ENCODE peak calls at places on chromosome 10, in nine cellular contexts. N is tibial artery, Z is IMR-90, R is cardiac fibroblast, Y is spleen, P is tibial nerve, D is fibroblast of the aortic adventitia, S is nephron progenitor cell, C is fibroblast of lung. E is an unnamed sample.

GRCh38 chr10:57898231-57898630 is 369.5 kb downstream of the IPMK start:
- DNase-seq in N (no peak), Z (no peak), R (no peak), Y (no peak), P (no peak), D (no peak), S (no peak), C (no peak), E (no peak)

GRCh38 chr10:61784354-61785131 is 117.0 kb upstream of the ARID5B start:
- DNase-seq in N (no peak), Z (no peak), R (no peak), Y (no peak), P (no peak), D (no peak), S (no peak), C (no peak), E (no peak)

GRCh38 chr10:45376364-45376801 is 2.4 kb downstream of the ALOX5 start:
- DNase-seq in N (no peak), Z (no peak), R (no peak), Y (no peak), P (no peak), D (no peak), S (no peak), C (no peak), E (no peak)

GRCh38 chr10:31426425-31426824 is 107.4 kb downstream of the ZEB1 start:
- DNase-seq in N (no peak), Z (peak; percentile 94), R (peak; percentile 91), Y (no peak), P (no peak), D (peak; percentile 83), S (no peak), C (peak; percentile 93), E (peak; percentile 75)

GRCh38 chr10:93006435-93007039 is 54.1 kb upstream of the CYP26C1 start:
- DNase-seq in N (no peak), Z (peak; percentile 75), R (peak; percentile 76), Y (no peak), P (no peak), D (peak; percentile 76), S (peak; percentile 4), C (peak; percentile 76), E (peak; percentile 48)

GRCh38 chr10:6410830-6411229 is 169.2 kb downstream of the PRKCQ start:
- DNase-seq in N (no peak), Z (no peak), R (no peak), Y (no peak), P (no peak), D (no peak), S (no peak), C (no peak), E (no peak)

GRCh38 chr10:79983286-79983909 is 34.5 kb upstream of the SFTPD start:
- DNase-seq in N (no peak), Z (no peak), R (no peak), Y (no peak), P (no peak), D (no peak), S (no peak), C (no peak), E (no peak)

GRCh38 chr10:42836096-42836495 is 53.5 kb downstream of the BMS1 start:
- DNase-seq in N (no peak), Z (no peak), R (no peak), Y (no peak), P (no peak), D (no peak), S (no peak), C (no peak), E (no peak)

GRCh38 chr10:99852481-99853213 is 70.2 kb downstream of the ABCC2 start:
- DNase-seq in N (no peak), Z (no peak), R (no peak), Y (no peak), P (no peak), D (no peak), S (no peak), C (no peak), E (no peak)

GRCh38 chr10:99855479-99856071 is 73.1 kb downstream of the ABCC2 start:
- DNase-seq in N (no peak), Z (no peak), R (no peak), Y (no peak), P (no peak), D (no peak), S (no peak), C (no peak), E (no peak)

GRCh38 chr10:99851825-99852224 is 69.4 kb downstream of the ABCC2 start:
- DNase-seq in N (no peak), Z (no peak), R (no peak), Y (no peak), P (no peak), D (no peak), S (no peak), C (no peak), E (no peak)

GRCh38 chr10:99853655-99854054 is 71.2 kb downstream of the ABCC2 start:
- DNase-seq in N (no peak), Z (no peak), R (no peak), Y (no peak), P (no peak), D (no peak), S (no peak), C (no peak), E (no peak)

DNA sequence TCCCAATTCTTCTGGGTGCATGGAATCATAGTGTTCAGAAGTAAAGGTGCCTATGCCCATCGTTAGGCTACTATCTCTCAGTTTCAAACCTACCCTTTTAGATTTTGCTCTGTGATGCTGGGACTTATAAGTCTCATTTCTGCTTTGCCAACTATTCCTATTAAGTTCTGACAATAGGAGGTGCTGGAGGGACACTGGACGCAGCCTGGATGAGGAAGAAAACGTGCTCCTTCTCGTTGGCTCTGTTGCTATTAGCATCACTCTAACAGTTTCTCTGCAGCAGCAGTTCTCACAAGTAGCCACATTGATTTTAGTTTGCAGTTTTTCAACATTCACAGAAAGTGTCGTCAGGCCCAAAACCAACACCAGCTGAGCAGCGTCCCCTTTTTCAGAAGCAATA is 72.4 kb downstream of the ABCC2 start:
- DNase-seq in N (peak; percentile 43), Z (peak; percentile 83), R (peak; percentile 83), Y (no peak), P (no peak), D (peak; percentile 88), S (peak; percentile 16), C (peak; percentile 87), E (peak; percentile 65)
- TF ChIP-seq CTCF in N (peak; percentile 34), Z (peak; percentile 77), R (peak; percentile 65), Y (no peak), P (peak; percentile 44), D (peak; percentile 76), S (peak; percentile 42), C (peak; percentile 64), E (peak; percentile 68)

DNA sequence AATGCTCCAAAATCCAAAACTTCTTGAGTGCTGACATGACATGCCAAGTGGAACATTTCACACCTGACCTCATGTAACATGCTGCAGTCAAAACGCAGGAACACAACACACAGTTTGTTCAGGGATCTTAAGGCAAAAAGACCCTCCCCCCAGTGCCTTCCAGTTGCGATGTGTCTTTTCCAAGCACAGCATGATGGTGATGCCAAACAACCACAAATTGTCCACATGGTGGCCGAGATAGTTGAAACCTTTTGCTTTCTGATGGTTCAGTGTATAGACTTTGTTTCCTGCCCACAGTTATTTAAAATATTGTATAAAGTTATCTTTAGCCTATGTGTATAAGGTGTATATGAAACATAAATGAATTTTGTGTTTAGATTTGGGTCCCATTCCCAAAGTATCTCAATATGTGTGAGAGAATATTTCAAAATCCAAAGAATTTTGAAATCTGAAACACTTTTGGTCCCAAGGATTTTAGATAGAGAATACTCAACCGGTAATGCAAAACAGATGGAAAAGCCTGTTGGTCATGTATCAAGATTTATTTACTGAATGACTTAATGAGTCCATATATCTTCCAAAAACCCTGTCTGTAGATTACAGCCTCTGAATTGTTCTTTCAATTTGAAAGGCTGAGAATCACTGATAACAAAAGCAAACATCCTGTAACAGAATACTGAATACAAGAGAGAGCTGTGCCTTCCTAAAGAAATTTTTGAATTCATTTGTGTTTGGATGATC is 93.4 kb upstream of the OIT3 start:
- DNase-seq in N (no peak), Z (peak; percentile 66), R (peak; percentile 23), Y (no peak), P (no peak), D (peak; percentile 92), S (no peak), C (peak; percentile 47), E (no peak)
- TF ChIP-seq CTCF in N (no peak), Z (no peak), R (no peak), Y (no peak), P (no peak), D (no peak), S (no peak), C (no peak), E (no peak)

DNA sequence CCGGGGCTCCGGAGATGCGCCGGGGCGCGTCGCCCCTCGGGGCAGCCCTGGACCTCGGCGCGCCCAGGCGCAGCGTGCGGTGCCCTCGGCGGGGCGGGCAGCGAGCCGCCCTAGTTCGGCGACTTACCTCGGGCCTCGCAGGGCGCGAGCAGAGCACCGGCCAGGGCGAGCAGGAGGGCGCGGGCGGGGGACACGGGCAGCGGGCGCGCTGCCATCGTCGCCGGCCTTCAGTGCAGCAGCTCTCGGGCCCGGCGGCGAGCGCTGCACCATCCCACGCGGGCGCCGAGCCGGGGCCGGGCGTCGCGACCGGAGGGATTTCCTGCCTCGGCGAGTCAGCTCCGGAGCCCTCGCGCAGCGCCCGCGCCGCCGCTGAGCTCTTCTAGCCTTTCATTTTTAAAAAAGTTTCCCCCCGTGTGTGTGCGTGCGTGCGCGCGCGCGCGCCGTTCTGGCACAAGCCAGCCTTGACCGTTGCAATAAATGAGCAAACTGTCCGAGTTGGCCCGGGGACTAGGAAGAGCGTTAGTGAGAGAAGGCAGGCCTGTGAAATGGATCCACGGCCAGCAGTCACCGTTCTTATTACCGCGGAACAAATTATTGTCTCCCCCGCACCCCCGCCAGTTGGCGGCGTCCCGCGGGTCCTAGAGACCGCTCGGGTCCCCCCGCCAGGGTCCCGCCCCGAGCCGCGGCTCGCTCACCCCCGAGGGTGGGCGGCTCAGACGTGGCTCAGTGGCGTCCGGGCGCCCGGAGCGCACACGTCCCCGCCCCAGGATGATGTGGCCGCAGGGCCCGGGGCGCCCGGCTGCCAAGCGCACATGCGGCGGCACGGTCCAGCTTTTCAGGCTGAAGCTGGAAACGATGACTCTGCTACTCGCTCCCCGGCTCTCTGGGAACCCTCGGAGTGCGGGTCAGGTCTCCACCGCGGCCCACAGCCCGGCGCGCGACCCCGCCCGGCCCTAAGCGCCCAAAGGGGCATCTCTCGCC is at the start of gene ADAM12:
- DNase-seq in N (peak; percentile 36), Z (peak; percentile 68), R (peak; percentile 76), Y (no peak), P (no peak), D (peak; percentile 85), S (peak; percentile 61), C (peak; percentile 73), E (peak; percentile 43)
- TF ChIP-seq CTCF in N (no peak), Z (no peak), R (no peak), Y (no peak), P (no peak), D (no peak), S (no peak), C (no peak), E (no peak)

GRCh38 chr10:3482200-3482993 is 302.6 kb downstream of the KLF6 start:
- DNase-seq in N (peak; percentile 63), Z (peak; percentile 95), R (peak; percentile 92), Y (no peak), P (no peak), D (peak; percentile 89), S (peak; percentile 43), C (peak; percentile 96), E (peak; percentile 93)

GRCh38 chr10:3478632-3479240 is 306.2 kb upstream of the PITRM1 start:
- DNase-seq in N (no peak), Z (no peak), R (no peak), Y (no peak), P (no peak), D (no peak), S (no peak), C (no peak), E (no peak)

GRCh38 chr10:3481000-3481335 is 304.0 kb downstream of the KLF6 start:
- DNase-seq in N (no peak), Z (no peak), R (no peak), Y (no peak), P (no peak), D (no peak), S (no peak), C (no peak), E (no peak)

GRCh38 chr10:3481496-3481895 is 303.5 kb downstream of the KLF6 start:
- DNase-seq in N (no peak), Z (no peak), R (no peak), Y (no peak), P (no peak), D (no peak), S (no peak), C (no peak), E (no peak)

GRCh38 chr10:3480281-3480999 is 304.6 kb downstream of the KLF6 start:
- DNase-seq in N (no peak), Z (no peak), R (no peak), Y (no peak), P (no peak), D (no peak), S (no peak), C (no peak), E (no peak)
- TF ChIP-seq CTCF in N (no peak), Z (no peak), R (no peak), Y (no peak), P (no peak), D (no peak), S (no peak), C (no peak), E (no peak)